ENCODE peak calls at places on chromosome 10, in eight cellular contexts. X is kidney, S is GM23248, B is astrocyte, Z is fibroblast of lung, F is IMR-90, M is H1, R is Karpas-422. D is an unnamed sample.

GRCh38 chr10:86971146-86971991 is 3.1 kb downstream of the ADIRF start:
- DNase-seq in X (peak; percentile 98), S (peak; percentile 97), B (peak; percentile 69), Z (peak; percentile 89), F (peak; percentile 85), M (no peak), R (no peak), D (peak; percentile 95)

GRCh38 chr10:118873738-118874105 is 119.0 kb upstream of the CACUL1 start:
- DNase-seq in X (no peak), S (no peak), B (peak; percentile 22), Z (no peak), F (no peak), M (no peak), R (no peak), D (no peak)

GRCh38 chr10:22230331-22230833 is 12.6 kb upstream of the EBLN1 start:
- DNase-seq in X (no peak), S (peak; percentile 51), B (peak; percentile 61), Z (peak; percentile 74), F (peak; percentile 29), M (no peak), R (peak; percentile 73), D (peak; percentile 84)

GRCh38 chr10:4270116-4270515 is 485.1 kb upstream of the KLF6 start:
- DNase-seq in X (no peak), S (peak; percentile 91), B (peak; percentile 78), Z (peak; percentile 71), F (peak; percentile 92), M (no peak), R (no peak), D (peak; percentile 89)

GRCh38 chr10:70378122-70378521 is 4.3 kb downstream of the LRRC20 start:
- DNase-seq in X (no peak), S (peak; percentile 86), B (peak; percentile 97), Z (peak; percentile 80), F (peak; percentile 95), M (no peak), R (peak; percentile 27), D (peak; percentile 57)

GRCh38 chr10:20714518-20714917 is 182.6 kb downstream of the NEBL start:
- DNase-seq in X (no peak), S (no peak), B (no peak), Z (no peak), F (no peak), M (no peak), R (no peak), D (no peak)

GRCh38 chr10:118342638-118343020 is 505 bp upstream of the FAM204A start:
- DNase-seq in X (no peak), S (peak; percentile 10), B (no peak), Z (no peak), F (no peak), M (no peak), R (peak; percentile 53), D (peak; percentile 20)

GRCh38 chr10:101834341-101834740 is 9.3 kb downstream of the KCNIP2 start:
- DNase-seq in X (no peak), S (no peak), B (no peak), Z (no peak), F (no peak), M (no peak), R (no peak), D (no peak)

GRCh38 chr10:102505462-102506115 is 1.8 kb downstream of the SUFU start:
- DNase-seq in X (no peak), S (no peak), B (no peak), Z (no peak), F (no peak), M (no peak), R (no peak), D (no peak)

GRCh38 chr10:111018021-111018420 is 58.8 kb upstream of the ADRA2A start:
- DNase-seq in X (no peak), S (peak; percentile 33), B (peak; percentile 45), Z (no peak), F (peak; percentile 8), M (no peak), R (no peak), D (no peak)

GRCh38 chr10:52864459-52865106 is 92.0 kb upstream of the MBL2 start:
- DNase-seq in X (peak; percentile 82), S (peak; percentile 97), B (peak; percentile 95), Z (peak; percentile 100), F (peak; percentile 99), M (peak; percentile 63), R (no peak), D (peak; percentile 88)

GRCh38 chr10:99633832-99634231 is 13.6 kb upstream of the SLC25A28 start:
- DNase-seq in X (no peak), S (no peak), B (no peak), Z (no peak), F (no peak), M (no peak), R (no peak), D (no peak)

GRCh38 chr10:120460776-120461175 is 3.7 kb downstream of the PLPP4 start:
- DNase-seq in X (no peak), S (peak; percentile 98), B (peak; percentile 100), Z (no peak), F (peak; percentile 54), M (no peak), R (no peak), D (peak; percentile 80)

GRCh38 chr10:129652021-129652420 is 185.0 kb downstream of the MGMT start:
- DNase-seq in X (no peak), S (no peak), B (no peak), Z (no peak), F (no peak), M (no peak), R (no peak), D (no peak)
- H3K9ac ChIP-seq in X (no peak overlapping the region), S (no peak overlapping the region), B (no peak overlapping the region), Z (no peak overlapping the region), F (no peak overlapping the region), M (no peak overlapping the region), R (no peak overlapping the region), D (no peak overlapping the region)

GRCh38 chr10:103839513-103839864 is 15.9 kb downstream of the SH3PXD2A start:
- DNase-seq in X (no peak), S (no peak), B (no peak), Z (no peak), F (no peak), M (no peak), R (no peak), D (no peak)
- H3K9ac ChIP-seq in X (no peak overlapping the region), S (no peak overlapping the region), B (no peak overlapping the region), Z (no peak overlapping the region), F (no peak overlapping the region), M (no peak overlapping the region), R (no peak overlapping the region), D (no peak overlapping the region)

GRCh38 chr10:15704581-15704968 is 15.1 kb downstream of the ITGA8 start:
- DNase-seq in X (no peak), S (no peak), B (no peak), Z (peak; percentile 4), F (no peak), M (no peak), R (no peak), D (peak; percentile 61)

GRCh38 chr10:15705298-15705697 is 14.4 kb downstream of the ITGA8 start:
- DNase-seq in X (no peak), S (no peak), B (no peak), Z (no peak), F (no peak), M (no peak), R (no peak), D (no peak)

GRCh38 chr10:15703944-15704580 is 15.7 kb downstream of the ITGA8 start:
- DNase-seq in X (no peak), S (no peak), B (no peak), Z (no peak), F (no peak), M (no peak), R (no peak), D (no peak)

GRCh38 chr10:15700078-15700477 is 19.6 kb downstream of the ITGA8 start:
- DNase-seq in X (no peak), S (no peak), B (no peak), Z (no peak), F (no peak), M (no peak), R (no peak), D (no peak)

GRCh38 chr10:15703167-15703880 is 16.4 kb downstream of the ITGA8 start:
- DNase-seq in X (no peak), S (peak; percentile 34), B (no peak), Z (peak; percentile 63), F (no peak), M (no peak), R (no peak), D (peak; percentile 84)
- H3K9ac ChIP-seq in X (no peak overlapping the region), S (no peak overlapping the region), B (no peak overlapping the region), Z (no peak overlapping the region), F (no peak overlapping the region), M (no peak overlapping the region), R (no peak overlapping the region), D (no peak overlapping the region)

GRCh38 chr10:77212632-77213031 is 425.0 kb downstream of the KCNMA1 start:
- DNase-seq in X (no peak), S (no peak), B (no peak), Z (no peak), F (no peak), M (no peak), R (no peak), D (no peak)
- H3K9ac ChIP-seq in X (no peak overlapping the region), S (no peak overlapping the region), B (no peak overlapping the region), Z (no peak overlapping the region), F (no peak overlapping the region), M (no peak overlapping the region), R (no peak overlapping the region), D (no peak overlapping the region)

GRCh38 chr10:97483526-97483925 is 14.7 kb downstream of the MMS19 start:
- DNase-seq in X (no peak), S (no peak), B (no peak), Z (no peak), F (peak; percentile 58), M (no peak), R (no peak), D (peak; percentile 7)
- H3K9ac ChIP-seq in X (no peak overlapping the region), S (no peak overlapping the region), B (no peak overlapping the region), Z (no peak overlapping the region), F (no peak overlapping the region), M (no peak overlapping the region), R (no peak overlapping the region), D (no peak overlapping the region)

GRCh38 chr10:29658984-29659769 is 24.4 kb upstream of the SVIL start:
- DNase-seq in X (peak; percentile 87), S (peak; percentile 98), B (peak; percentile 100), Z (peak; percentile 99), F (peak; percentile 100), M (no peak), R (no peak), D (peak; percentile 96)
- H3K9ac ChIP-seq in X (no peak overlapping the region), S (peak overlapping the region; percentile 72), B (peak overlapping the region; percentile 69), Z (peak overlapping the region; percentile 38), F (no peak overlapping the region), M (no peak overlapping the region), R (no peak overlapping the region), D (peak overlapping the region; percentile 57)

GRCh38 chr10:27242473-27242950 is 1.9 kb upstream of the ACBD5 start:
- DNase-seq in X (no peak), S (no peak), B (no peak), Z (no peak), F (no peak), M (no peak), R (no peak), D (no peak)
- H3K9ac ChIP-seq in X (peak overlapping the region; percentile 98), S (peak overlapping the region; percentile 81), B (peak overlapping the region; percentile 92), Z (peak overlapping the region; percentile 78), F (peak overlapping the region; percentile 88), M (no peak overlapping the region), R (peak overlapping the region; percentile 84), D (peak overlapping the region; percentile 91)

GRCh38 chr10:5895804-5896203 is 5.8 kb downstream of the FBH1 start:
- DNase-seq in X (no peak), S (no peak), B (no peak), Z (no peak), F (no peak), M (no peak), R (no peak), D (no peak)
- H3K9ac ChIP-seq in X (no peak overlapping the region), S (no peak overlapping the region), B (no peak overlapping the region), Z (no peak overlapping the region), F (no peak overlapping the region), M (no peak overlapping the region), R (no peak overlapping the region), D (no peak overlapping the region)